ENCODE peak calls at places on chromosome 6, in six cellular contexts. S is HCT116, L is astrocyte of the cerebellum, J is adrenal gland, K is endodermal cell, W is K562. F is an unnamed sample.

GRCh38 chr6:80438728-80439127 is 332.3 kb downstream of the BCKDHB start:
- DNase-seq in L (no peak), J (no peak), K (no peak), S (peak), W (no peak), F (peak)

GRCh38 chr6:83226517-83226916 is 33.4 kb downstream of the RWDD2A start:
- DNase-seq in L (no peak), J (no peak), K (no peak), W (no peak), S (no peak), F (no peak)

GRCh38 chr6:155186052-155186658 is 77.7 kb upstream of the CLDN20 start:
- DNase-seq in L (no peak), K (peak), J (no peak), S (no peak), W (no peak), F (no peak)

GRCh38 chr6:151239603-151240035 is at the start of gene AKAP12:
- DNase-seq in S (no peak), L (no peak), W (no peak), K (no peak), J (peak), F (peak)

GRCh38 chr6:136706431-136706830 is 85.8 kb downstream of the MAP3K5 start:
- DNase-seq in S (no peak), W (no peak), J (no peak), L (no peak), K (no peak), F (no peak)

GRCh38 chr6:82118150-82118562 is 129.4 kb downstream of the IBTK start:
- DNase-seq in L (no peak), W (no peak), S (no peak), K (no peak), J (no peak), F (peak)

GRCh38 chr6:109766167-109766566 is 75.1 kb downstream of the FIG4 start:
- DNase-seq in S (no peak), W (no peak), J (no peak), L (no peak), K (no peak), F (no peak)

GRCh38 chr6:78810698-78811097 is 56.7 kb upstream of the IRAK1BP1 start:
- DNase-seq in L (no peak), K (no peak), S (no peak), J (no peak), W (no peak), F (peak)

GRCh38 chr6:92114091-92114490 is 1305.3 kb downstream of the EPHA7 start:
- DNase-seq in S (no peak), W (no peak), L (no peak), J (no peak), K (no peak), F (no peak)

GRCh38 chr6:90811596-90812226 is 224.8 kb upstream of the MAP3K7 start:
- DNase-seq in W (no peak), L (no peak), S (no peak), J (no peak), K (no peak), F (no peak)

GRCh38 chr6:3001773-3002293 is 2.1 kb downstream of the NQO2 start:
- DNase-seq in S (peak), L (no peak), K (peak), J (no peak), W (peak), F (peak)

GRCh38 chr6:88574666-88575065 is 388.8 kb downstream of the RNGTT start:
- DNase-seq in S (no peak), W (no peak), L (no peak), J (no peak), K (no peak), F (no peak)

GRCh38 chr6:140609956-140610355 is 1235.5 kb upstream of the CITED2 start:
- DNase-seq in J (no peak), S (no peak), K (no peak), W (no peak), L (no peak), F (no peak)

GRCh38 chr6:79461205-79461604 is 76.0 kb downstream of the LCA5 start:
- DNase-seq in S (no peak), W (no peak), J (no peak), L (no peak), K (no peak), F (peak)

GRCh38 chr6:88161921-88162320 is 4.2 kb downstream of the CNR1 start:
- DNase-seq in S (no peak), W (no peak), L (no peak), K (no peak), J (no peak), F (no peak)

GRCh38 chr6:156060013-156060412 is 604.4 kb upstream of the NOX3 start:
- DNase-seq in K (no peak), S (no peak), L (no peak), W (no peak), J (no peak), F (no peak)

GRCh38 chr6:136923954-136924291 is 1.8 kb downstream of the SLC35D3 start:
- DNase-seq in W (no peak), K (no peak), S (no peak), J (no peak), L (no peak), F (no peak)

GRCh38 chr6:37860226-37860839 is 40.8 kb downstream of the ZFAND3 start:
- DNase-seq in L (peak), S (peak), W (no peak), J (no peak), K (peak), F (peak)

GRCh38 chr6:16320533-16321340 is 82.3 kb downstream of the GMPR start:
- DNase-seq in J (peak), S (no peak), K (no peak), W (no peak), L (no peak), F (peak)

GRCh38 chr6:169427856-169428255 is 174.2 kb upstream of the THBS2 start:
- DNase-seq in S (no peak), K (no peak), W (no peak), L (no peak), J (peak), F (peak)
- H3K4me3 ChIP-seq in S (no peak), K (no peak), W (no peak), L (no peak), J (no peak), F (no peak)

GRCh38 chr6:26224940-26225847 is 138.0 kb downstream of the HFE start:
- DNase-seq in W (no peak), S (no peak), J (peak), K (peak), L (peak), F (peak)
- H3K4me3 ChIP-seq in W (no peak), S (peak), J (no peak), K (peak), L (peak), F (peak)

GRCh38 chr6:50822078-50822476 is 3.4 kb downstream of the TFAP2B start:
- DNase-seq in S (no peak), L (no peak), W (no peak), J (no peak), K (no peak), F (no peak)
- H3K4me3 ChIP-seq in S (no peak), L (no peak), W (no peak), J (no peak), K (no peak), F (no peak)

GRCh38 chr6:129141499-129141898 is 258.6 kb downstream of the LAMA2 start:
- DNase-seq in J (no peak), K (no peak), L (no peak), S (no peak), W (no peak), F (peak)

GRCh38 chr6:129150476-129150875 is 267.5 kb downstream of the LAMA2 start:
- DNase-seq in K (no peak), J (no peak), L (no peak), W (no peak), S (no peak), F (no peak)

DNA sequence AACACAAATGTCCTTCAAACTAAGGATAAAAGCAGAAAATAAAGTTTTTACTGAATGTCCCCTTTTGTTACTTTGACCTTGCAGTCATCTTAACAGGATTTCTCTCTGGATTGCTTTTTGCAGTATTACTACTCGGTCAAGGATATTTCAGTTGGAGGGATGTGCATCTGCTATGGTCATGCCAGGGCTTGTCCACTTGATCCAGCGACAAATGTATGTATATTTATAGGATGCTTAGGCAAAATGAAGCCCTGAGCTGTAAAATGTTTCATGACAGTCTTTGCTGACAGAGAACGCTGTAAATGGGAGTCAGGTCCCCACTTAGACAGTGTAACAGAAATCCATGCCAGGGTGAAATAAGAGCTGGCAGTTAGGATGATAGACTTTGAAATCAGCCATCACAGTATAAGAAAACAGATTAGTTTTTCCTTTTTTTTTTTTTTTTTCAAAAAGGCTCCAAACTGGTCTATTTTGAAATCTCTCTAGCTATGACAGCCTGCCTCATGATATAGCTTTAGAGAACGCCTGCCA is 264.0 kb downstream of the LAMA2 start:
- DNase-seq in K (no peak), L (no peak), J (no peak), S (no peak), W (no peak), F (no peak)
- H3K4me3 ChIP-seq in K (no peak), L (no peak), J (no peak), S (no peak), W (no peak), F (no peak)

DNA sequence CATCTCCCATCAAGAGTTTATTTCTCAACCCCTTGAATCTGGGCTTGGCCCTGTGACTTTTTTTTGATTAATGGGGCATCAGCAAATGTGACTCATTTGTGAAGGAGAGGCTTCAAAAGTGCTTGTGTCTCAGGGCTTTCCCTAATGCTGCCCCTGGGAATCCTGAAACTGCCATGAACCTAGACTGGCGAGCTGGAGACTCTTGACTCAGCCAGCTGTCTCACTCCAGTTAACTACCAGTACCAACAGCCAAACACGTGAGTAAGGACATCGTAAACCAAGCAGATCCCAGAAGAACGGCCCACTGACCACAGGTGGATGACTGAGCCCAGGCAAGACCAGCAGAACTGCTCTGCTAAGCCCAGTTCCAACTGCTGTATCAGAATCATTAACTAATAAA is 72.8 kb upstream of the ADTRP start:
- DNase-seq in K (no peak), L (peak), W (no peak), J (no peak), S (no peak), F (no peak)
- H3K4me3 ChIP-seq in K (no peak), L (no peak), W (no peak), J (no peak), S (no peak), F (no peak)